ENCODE peak calls at places on chromosomes 13 and 19, in six cellular contexts. I is thoracic aorta, O is breast epithelium, D is AG10803, T is GM12865, K is WTC11. V is an unnamed sample.

GRCh38 chr19:3708207-3708931 is at the start of gene TJP3:
- DNase-seq in I (no peak), O (peak), D (no peak), T (no peak), K (no peak), V (no peak)

GRCh38 chr19:41940443-41941409 is 12.5 kb upstream of the ERFL start:
- DNase-seq in I (no peak), O (no peak), D (no peak), T (peak), K (peak), V (no peak)

GRCh38 chr19:34317311-34317927 is 47.6 kb upstream of the GPI start:
- DNase-seq in I (no peak), O (no peak), D (no peak), T (no peak), K (no peak), V (no peak)

GRCh38 chr13:44459674-44460073 is 86.0 kb downstream of the SERP2 start:
- DNase-seq in I (no peak), O (no peak), D (no peak), T (no peak), K (no peak), V (no peak)

GRCh38 chr13:66859934-66860867 is 369.9 kb downstream of the PCDH9 start:
- DNase-seq in I (no peak), O (no peak), D (no peak), T (no peak), K (no peak), V (no peak)

GRCh38 chr19:5943623-5944022 is 29.6 kb downstream of the CAPS start:
- DNase-seq in I (no peak), O (no peak), D (peak), T (no peak), K (no peak), V (no peak)

GRCh38 chr19:4474504-4475136 is 2.5 kb downstream of the HDGFL2 start:
- DNase-seq in I (no peak), O (no peak), D (peak), T (peak), K (peak), V (no peak)

GRCh38 chr19:44687898-44688297 is 11.1 kb upstream of the CEACAM16 start:
- DNase-seq in I (no peak), O (no peak), D (no peak), T (no peak), K (no peak), V (no peak)

GRCh38 chr19:48127561-48127960 is 16.9 kb upstream of the PLA2G4C start:
- DNase-seq in I (no peak), O (no peak), D (no peak), T (no peak), K (no peak), V (no peak)

GRCh38 chr13:32278456-32278855 is 36.7 kb downstream of the ZAR1L start:
- DNase-seq in I (no peak), O (no peak), D (peak), T (peak), K (no peak), V (no peak)

GRCh38 chr13:112877496-112877895 is 91.5 kb upstream of the MCF2L start:
- DNase-seq in I (no peak), O (no peak), D (no peak), T (no peak), K (no peak), V (no peak)

GRCh38 chr13:79659161-79659560 is 178.2 kb downstream of the NDFIP2 start:
- DNase-seq in I (no peak), O (no peak), D (peak), T (no peak), K (no peak), V (no peak)

GRCh38 chr19:55301459-55302331 is 17.9 kb downstream of the BRSK1 start:
- DNase-seq in I (peak), O (peak), D (peak), T (peak), K (peak), V (peak)

GRCh38 chr19:42220751-42221097 is 612 bp downstream of the ZNF526 start:
- DNase-seq in I (no peak), O (no peak), D (no peak), T (no peak), K (no peak), V (no peak)

GRCh38 chr19:29837448-29837961 is 25.7 kb downstream of the CCNE1 start:
- DNase-seq in I (no peak), O (no peak), D (no peak), T (peak), K (no peak), V (no peak)

GRCh38 chr19:29753190-29753933 is 38.3 kb upstream of the C19orf12 start:
- DNase-seq in I (no peak), O (no peak), D (no peak), T (no peak), K (no peak), V (no peak)

GRCh38 chr19:10454267-10454666 is 33.9 kb downstream of the PDE4A start:
- DNase-seq in I (no peak), O (no peak), D (no peak), T (no peak), K (peak), V (no peak)

GRCh38 chr13:90868321-90868920 is 479.1 kb upstream of the MIR17HG start:
- DNase-seq in I (no peak), O (no peak), D (peak), T (peak), K (no peak), V (no peak)

GRCh38 chr13:39415403-39415802 is 187.6 kb downstream of the LHFPL6 start:
- DNase-seq in I (no peak), O (no peak), D (peak), T (peak), K (peak), V (no peak)

GRCh38 chr13:113354831-113355610 is 8.9 kb downstream of the GRTP1 start:
- DNase-seq in I (no peak), O (no peak), D (no peak), T (no peak), K (no peak), V (no peak)

GRCh38 chr19:6952956-6953355 is 65.6 kb downstream of the ADGRE1 start:
- DNase-seq in I (no peak), O (no peak), D (no peak), T (no peak), K (no peak), V (no peak)

GRCh38 chr13:61608138-61608537 is 192.5 kb upstream of the PCDH20 start:
- DNase-seq in I (no peak), O (no peak), D (no peak), T (no peak), K (peak), V (no peak)

GRCh38 chr19:5340637-5341447 is at the start of gene PTPRS:
- DNase-seq in I (no peak), O (peak), D (peak), T (peak), K (peak), V (no peak)

GRCh38 chr19:31317542-31317941 is 31.7 kb downstream of the TSHZ3 start:
- DNase-seq in I (no peak), O (no peak), D (no peak), T (no peak), K (no peak), V (no peak)

GRCh38 chr13:39484506-39485313 is 118.3 kb downstream of the LHFPL6 start:
- DNase-seq in I (no peak), O (no peak), D (peak), T (no peak), K (no peak), V (no peak)

GRCh38 chr19:7926021-7926726 is at the start of gene CTXN1:
- DNase-seq in I (no peak), O (peak), D (peak), T (peak), K (peak), V (peak)

GRCh38 chr13:40550130-40550529 is 116.3 kb downstream of the FOXO1 start:
- DNase-seq in I (no peak), O (no peak), D (peak), T (no peak), K (no peak), V (no peak)

GRCh38 chr19:43505941-43506340 is 1.4 kb upstream of the PHLDB3 start:
- DNase-seq in I (no peak), O (no peak), D (no peak), T (no peak), K (no peak), V (no peak)

GRCh38 chr19:30882411-30883005 is 466.7 kb downstream of the TSHZ3 start:
- DNase-seq in I (no peak), O (no peak), D (no peak), T (no peak), K (no peak), V (no peak)

GRCh38 chr19:10402441-10403038 is 802 bp downstream of the CDC37 start:
- DNase-seq in I (no peak), O (no peak), D (no peak), T (no peak), K (no peak), V (no peak)

GRCh38 chr19:28435551-28436261 is 777.2 kb downstream of the UQCRFS1 start:
- DNase-seq in I (no peak), O (no peak), D (no peak), T (no peak), K (no peak), V (no peak)

GRCh38 chr19:33389574-33390119 is 16.1 kb downstream of the CEBPG start:
- DNase-seq in I (no peak), O (peak), D (no peak), T (no peak), K (no peak), V (no peak)

GRCh38 chr19:55488986-55489710 is 912 bp downstream of the SSC5D start:
- DNase-seq in I (no peak), O (no peak), D (peak), T (no peak), K (no peak), V (no peak)

GRCh38 chr13:41178040-41178439 is 16.3 kb downstream of the KBTBD7 start:
- DNase-seq in I (no peak), O (no peak), D (peak), T (no peak), K (no peak), V (no peak)

DNA sequence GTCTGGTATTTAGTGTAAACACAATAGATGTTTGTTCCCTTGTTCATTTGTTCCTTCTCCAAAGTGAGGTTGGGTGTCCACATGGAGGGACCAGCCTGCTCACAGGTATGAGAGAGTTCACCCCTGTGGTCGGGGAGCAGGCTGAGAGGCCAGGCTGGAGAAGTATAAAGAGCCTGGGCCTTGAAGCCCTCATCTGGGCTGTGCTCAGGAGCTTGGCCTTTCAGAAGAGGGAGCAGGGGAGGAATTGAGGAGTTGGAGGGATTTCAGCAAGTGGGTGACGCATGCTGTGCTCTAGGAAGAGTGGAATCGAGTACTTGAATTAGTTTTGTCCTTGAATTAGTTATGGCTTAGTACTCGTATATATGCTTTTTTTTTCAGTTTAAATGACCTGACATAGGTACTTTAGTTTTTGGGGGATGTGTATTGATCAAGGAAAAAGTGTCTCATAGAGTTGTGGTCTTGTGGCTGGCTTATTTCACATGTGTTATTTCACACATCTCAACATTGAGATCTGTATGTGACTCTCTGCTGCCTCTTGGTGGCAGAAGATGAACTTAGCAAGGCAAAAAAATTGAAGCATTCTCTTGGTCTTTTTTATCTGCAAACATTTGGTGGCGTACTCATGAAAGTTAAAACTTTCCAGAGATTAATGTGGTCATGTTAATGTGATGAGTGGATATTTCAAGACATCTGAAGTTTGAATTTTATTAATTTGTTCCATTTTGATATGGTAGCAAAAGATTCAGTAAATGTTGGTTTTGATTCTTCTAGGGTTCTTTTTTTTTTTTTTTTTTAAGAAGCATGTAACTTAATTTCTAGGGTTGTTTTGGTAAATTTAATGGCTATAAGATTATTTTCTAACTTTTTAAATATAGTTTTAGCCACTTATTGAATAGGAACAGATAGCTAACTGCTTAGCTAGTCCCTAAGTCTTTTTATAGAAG is 54.3 kb downstream of the SLAIN1 start:
- DNase-seq in I (no peak), O (no peak), D (peak), T (peak), K (peak), V (no peak)
- TF ChIP-seq CTCF in I (peak), O (peak), D (peak), T (peak), K (peak), V (peak)

GRCh38 chr19:21256722-21257121 is 72.5 kb downstream of the ZNF708 start:
- DNase-seq in I (no peak), O (no peak), D (peak), T (no peak), K (peak), V (no peak)
- TF ChIP-seq CTCF in I (no peak), O (peak), D (no peak), T (no peak), K (peak), V (no peak)

GRCh38 chr19:13953021-13953531 is 767 bp downstream of the DCAF15 start:
- DNase-seq in I (no peak), O (no peak), D (peak), T (no peak), K (peak), V (no peak)
- TF ChIP-seq CTCF in I (no peak), O (no peak), D (peak), T (no peak), K (no peak), V (no peak)

DNA sequence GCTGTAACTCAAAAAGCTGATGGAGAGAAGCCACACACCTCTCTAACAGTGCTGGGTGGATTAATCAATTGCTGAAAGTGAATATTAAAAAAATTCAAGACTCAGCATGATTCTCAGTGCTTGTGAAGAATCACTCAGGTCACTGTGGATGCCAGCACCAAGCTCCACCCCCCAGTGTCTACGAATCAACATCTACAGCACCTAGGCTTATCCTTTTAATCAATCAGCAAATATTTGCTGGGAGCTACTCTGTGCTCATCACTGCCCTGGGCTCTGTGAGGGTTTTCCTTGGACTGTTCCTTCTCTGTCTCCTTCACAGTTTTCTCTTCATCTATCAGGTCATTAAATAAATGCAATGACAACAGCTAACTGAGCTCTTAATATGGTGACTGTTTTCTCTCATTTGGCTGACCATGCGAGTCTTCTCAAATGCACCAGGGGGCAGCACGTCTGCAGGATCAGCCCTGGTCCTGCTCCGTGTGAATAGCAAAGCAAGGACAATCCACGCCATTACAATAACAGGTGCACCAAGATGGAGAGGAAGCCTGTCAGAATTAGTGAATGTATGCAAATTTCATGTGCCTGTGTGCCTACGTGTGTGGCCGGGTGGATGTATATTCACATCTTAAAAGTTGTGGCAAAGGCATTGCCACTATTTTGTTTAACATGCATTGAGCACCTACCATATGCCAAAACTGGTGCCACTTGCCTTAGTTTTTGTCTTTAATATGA is 14.6 kb upstream of the C13orf42 start:
- DNase-seq in I (no peak), O (no peak), D (peak), T (peak), K (peak), V (peak)
- TF ChIP-seq CTCF in I (peak), O (peak), D (peak), T (peak), K (peak), V (peak)

GRCh38 chr19:18817574-18817973 is 14.2 kb upstream of the UPF1 start:
- DNase-seq in I (no peak), O (no peak), D (no peak), T (no peak), K (no peak), V (no peak)

GRCh38 chr19:18815673-18816072 is 16.1 kb upstream of the UPF1 start:
- DNase-seq in I (no peak), O (no peak), D (no peak), T (no peak), K (no peak), V (no peak)

GRCh38 chr19:18809149-18809978 is 18.3 kb upstream of the COMP start:
- DNase-seq in I (no peak), O (no peak), D (peak), T (no peak), K (no peak), V (no peak)

GRCh38 chr19:18814063-18814462 is 17.7 kb upstream of the UPF1 start:
- DNase-seq in I (no peak), O (no peak), D (peak), T (no peak), K (no peak), V (no peak)
- TF ChIP-seq CTCF in I (peak), O (no peak), D (peak), T (no peak), K (no peak), V (no peak)

DNA sequence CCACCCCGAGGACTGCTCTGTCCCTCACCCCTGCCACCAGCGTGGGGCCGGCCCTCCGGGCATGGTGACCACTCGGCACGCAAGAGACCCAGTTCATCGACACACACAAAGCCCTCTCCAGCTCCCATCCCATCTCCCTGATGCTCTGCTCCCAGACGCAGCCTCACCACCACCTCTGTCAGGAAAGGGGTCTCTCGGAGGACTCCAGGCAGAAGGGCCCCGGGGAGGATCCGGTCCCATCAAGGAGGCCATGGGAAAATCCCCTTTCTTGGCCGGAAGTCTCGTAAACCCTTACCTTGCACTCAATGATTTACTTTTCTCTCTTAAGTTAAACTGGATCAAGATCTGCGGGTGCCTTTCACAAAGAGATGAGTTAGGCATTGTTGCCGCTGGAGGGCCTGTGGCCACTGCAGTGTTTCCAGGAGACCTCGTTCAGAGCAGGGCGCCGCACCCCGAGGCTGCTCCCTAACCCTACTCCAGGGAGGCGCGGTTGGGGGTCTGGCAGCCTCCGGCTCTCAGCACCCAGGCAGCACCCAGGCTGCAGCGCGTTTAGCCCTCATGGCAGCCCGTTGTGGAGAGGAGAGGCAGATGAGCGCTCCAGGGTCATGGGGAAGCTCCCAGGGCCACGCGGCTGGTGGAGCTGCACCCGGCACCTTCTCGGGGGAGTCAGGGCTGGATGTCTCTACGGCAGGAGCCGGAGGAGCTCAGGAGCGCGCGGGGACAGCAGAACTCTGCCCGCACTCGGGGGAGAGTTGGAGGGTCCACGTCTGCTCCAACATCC is 31.0 kb downstream of the C2CD4C start:
- DNase-seq in I (no peak), O (no peak), D (no peak), T (no peak), K (no peak), V (no peak)
- TF ChIP-seq CTCF in I (no peak), O (no peak), D (peak), T (no peak), K (no peak), V (no peak)

GRCh38 chr19:2207991-2208860 is 27.9 kb downstream of the PLEKHJ1 start:
- DNase-seq in I (peak), O (no peak), D (peak), T (peak), K (peak), V (no peak)
- TF ChIP-seq CTCF in I (no peak), O (no peak), D (peak), T (no peak), K (no peak), V (no peak)

GRCh38 chr13:76672422-76672821 is 213.8 kb downstream of the KCTD12 start:
- DNase-seq in I (no peak), O (no peak), D (peak), T (no peak), K (no peak), V (no peak)

GRCh38 chr13:76663941-76664340 is 222.3 kb downstream of the KCTD12 start:
- DNase-seq in I (no peak), O (no peak), D (peak), T (no peak), K (no peak), V (no peak)

GRCh38 chr13:76668716-76669115 is 217.5 kb downstream of the KCTD12 start:
- DNase-seq in I (no peak), O (no peak), D (no peak), T (no peak), K (no peak), V (no peak)

GRCh38 chr13:76668141-76668540 is 218.1 kb downstream of the KCTD12 start:
- DNase-seq in I (no peak), O (no peak), D (no peak), T (no peak), K (no peak), V (no peak)

DNA sequence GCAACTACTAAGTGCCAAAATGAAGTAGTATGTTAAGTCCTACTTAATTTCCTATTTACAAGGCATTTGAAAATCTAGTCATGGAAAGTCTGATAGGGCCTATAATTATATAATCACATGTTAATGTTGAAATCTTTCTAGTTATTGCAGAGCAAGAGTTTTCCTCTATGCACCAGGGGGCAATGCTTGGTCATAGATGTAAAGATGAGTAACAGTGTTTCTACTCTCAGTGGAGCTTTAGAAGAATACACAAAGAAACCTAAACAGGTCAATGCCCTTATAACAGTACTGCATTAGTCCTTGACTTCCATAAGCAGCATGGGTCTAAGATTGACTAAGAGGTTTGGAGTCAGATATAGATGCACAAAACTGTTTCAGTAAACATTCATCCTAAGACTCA is 218.7 kb downstream of the KCTD12 start:
- DNase-seq in I (no peak), O (no peak), D (peak), T (peak), K (no peak), V (no peak)
- TF ChIP-seq CTCF in I (no peak), O (peak), D (peak), T (no peak), K (no peak), V (peak)